ENCODE peak calls at places on chromosomes 12 and 14, in eight cellular contexts. Q is A549, J is lower leg skin, D is fibroblast of the aortic adventitia, L is foreskin keratinocyte, R is mesothelial cell of epicardium, U is endothelial cell, P is heart left ventricle. Z is an unnamed sample.

GRCh38 chr12:78038986-78039385 is 208.3 kb downstream of the NAV3 start:
- DNase-seq in U (no peak), Q (no peak), D (peak), P (no peak), J (no peak), L (no peak), R (no peak), Z (no peak)

GRCh38 chr14:22412936-22413411 is 176.1 kb downstream of the DAD1 start:
- DNase-seq in J (no peak), R (no peak), P (no peak), Q (no peak), L (no peak), D (no peak), U (no peak), Z (no peak)

GRCh38 chr14:91315844-91316267 is 71.4 kb upstream of the GPR68 start:
- DNase-seq in R (no peak), U (no peak), D (no peak), P (no peak), Q (no peak), J (no peak), L (no peak), Z (peak)

GRCh38 chr14:57820581-57820980 is 45.3 kb downstream of the SLC35F4 start:
- DNase-seq in D (no peak), R (no peak), L (no peak), U (no peak), P (no peak), J (no peak), Q (no peak), Z (no peak)

GRCh38 chr14:20093442-20093841 is 17.1 kb upstream of the OR4K17 start:
- DNase-seq in L (no peak), U (no peak), D (no peak), Q (no peak), R (no peak), P (no peak), J (no peak), Z (no peak)

GRCh38 chr14:74551903-74552371 is 58.4 kb downstream of the ISCA2 start:
- DNase-seq in Q (no peak), L (no peak), D (no peak), U (no peak), P (peak), R (no peak), J (no peak), Z (no peak)

GRCh38 chr12:129186952-129187351 is 333.7 kb downstream of the GLT1D1 start:
- DNase-seq in P (no peak), R (no peak), L (no peak), D (no peak), Q (peak), J (no peak), U (no peak), Z (no peak)

GRCh38 chr14:38120109-38120508 is 87.6 kb upstream of the SSTR1 start:
- DNase-seq in L (no peak), R (no peak), Q (no peak), P (no peak), D (no peak), J (no peak), U (no peak), Z (no peak)

GRCh38 chr14:65137648-65138317 is 35.5 kb upstream of the MAX start:
- DNase-seq in J (no peak), R (no peak), P (peak), Q (no peak), U (no peak), D (peak), L (peak), Z (no peak)

GRCh38 chr14:99531221-99532096 is 50.2 kb downstream of the CCNK start:
- DNase-seq in J (no peak), D (peak), Q (no peak), U (no peak), R (no peak), L (no peak), P (no peak), Z (no peak)

GRCh38 chr12:46218509-46219095 is 50.2 kb downstream of the SLC38A1 start:
- DNase-seq in R (no peak), Q (no peak), L (no peak), D (no peak), U (no peak), J (no peak), P (no peak), Z (peak)

GRCh38 chr14:71165121-71165574 is 257.9 kb downstream of the PCNX1 start:
- DNase-seq in D (peak), P (no peak), J (no peak), L (peak), U (no peak), Q (no peak), R (peak), Z (peak)

GRCh38 chr14:22415633-22415959 is 173.4 kb downstream of the DAD1 start:
- DNase-seq in Q (no peak), P (no peak), U (no peak), L (no peak), D (no peak), J (no peak), R (no peak), Z (no peak)

GRCh38 chr12:117733292-117733805 is 235.4 kb downstream of the KSR2 start:
- DNase-seq in D (no peak), U (no peak), P (no peak), Q (no peak), J (no peak), L (no peak), R (no peak), Z (no peak)

GRCh38 chr12:53696285-53696654 is 20.4 kb upstream of the ATP5MC2 start:
- DNase-seq in R (peak), L (peak), D (peak), J (peak), Q (peak), P (peak), U (peak), Z (peak)

GRCh38 chr14:100810861-100811461 is 15.0 kb upstream of the MEG3 start:
- DNase-seq in Q (no peak), J (no peak), P (no peak), U (no peak), L (no peak), D (no peak), R (no peak), Z (no peak)

GRCh38 chr12:2643736-2644135 is 151.0 kb upstream of the FKBP4 start:
- DNase-seq in J (no peak), R (no peak), Q (no peak), P (no peak), U (no peak), D (no peak), L (no peak), Z (peak)

GRCh38 chr14:90808759-90809529 is 7.3 kb downstream of the TTC7B start:
- DNase-seq in P (no peak), D (no peak), J (no peak), L (no peak), R (no peak), U (no peak), Q (no peak), Z (no peak)

GRCh38 chr14:23045419-23046357 is 3.7 kb downstream of the PSMB11 start:
- DNase-seq in L (no peak), J (no peak), U (no peak), P (no peak), D (peak), R (no peak), Q (no peak), Z (no peak)

GRCh38 chr14:55974046-55974582 is 144.1 kb upstream of the PELI2 start:
- DNase-seq in R (no peak), P (no peak), D (no peak), Q (no peak), L (no peak), J (no peak), U (no peak), Z (no peak)

GRCh38 chr14:51327376-51327775 is 87.3 kb downstream of the TMX1 start:
- DNase-seq in U (no peak), L (no peak), D (peak), J (no peak), P (no peak), Q (no peak), R (no peak), Z (no peak)

GRCh38 chr14:64841121-64841611 is 38.5 kb downstream of the SPTB start:
- DNase-seq in P (no peak), U (peak), R (no peak), D (peak), Q (peak), J (no peak), L (peak), Z (no peak)

GRCh38 chr14:26204362-26204953 is 393.4 kb downstream of the NOVA1 start:
- DNase-seq in J (no peak), R (no peak), Q (no peak), P (no peak), D (peak), L (no peak), U (peak), Z (no peak)

GRCh38 chr12:84822541-84822940 is 90.1 kb downstream of the SLC6A15 start:
- DNase-seq in P (no peak), L (no peak), U (no peak), D (no peak), R (no peak), Q (no peak), J (no peak), Z (no peak)

GRCh38 chr14:93961610-93962009 is 14.8 kb downstream of the ASB2 start:
- DNase-seq in R (no peak), J (no peak), P (no peak), U (no peak), D (no peak), L (no peak), Q (no peak), Z (no peak)

GRCh38 chr14:85590784-85591183 is 60.8 kb downstream of the FLRT2 start:
- DNase-seq in L (peak), R (no peak), J (no peak), P (no peak), D (peak), Q (no peak), U (no peak), Z (no peak)

GRCh38 chr12:15580431-15580830 is 208.8 kb downstream of the EPS8 start:
- DNase-seq in U (no peak), Q (no peak), P (no peak), D (no peak), R (no peak), L (no peak), J (no peak), Z (peak)

GRCh38 chr14:87901196-87901595 is 91.8 kb downstream of the GALC start:
- DNase-seq in R (no peak), P (no peak), L (no peak), U (no peak), D (peak), Q (no peak), J (no peak), Z (no peak)

GRCh38 chr12:104888456-104888855 is 69.6 kb downstream of the SLC41A2 start:
- DNase-seq in L (no peak), D (no peak), Q (no peak), P (no peak), J (no peak), R (no peak), U (no peak), Z (no peak)

GRCh38 chr14:89853976-89854693 is 100.4 kb downstream of the EFCAB11 start:
- DNase-seq in R (no peak), J (no peak), D (peak), L (no peak), P (no peak), Q (no peak), U (no peak), Z (no peak)

GRCh38 chr12:128606040-128606439 is 217.7 kb downstream of the SLC15A4 start:
- DNase-seq in R (no peak), U (no peak), J (no peak), Q (no peak), P (no peak), L (no peak), D (no peak), Z (no peak)

GRCh38 chr12:90333939-90334338 is 621.0 kb downstream of the CCER1 start:
- DNase-seq in D (peak), U (no peak), P (no peak), R (no peak), Q (peak), J (no peak), L (no peak), Z (no peak)

GRCh38 chr14:26174395-26174794 is 423.4 kb downstream of the NOVA1 start:
- DNase-seq in P (no peak), R (no peak), L (no peak), U (no peak), J (no peak), D (no peak), Q (no peak), Z (no peak)

GRCh38 chr14:96272777-96273471 is 16.9 kb downstream of the BDKRB1 start:
- DNase-seq in R (no peak), P (no peak), L (no peak), J (no peak), U (no peak), D (peak), Q (peak), Z (no peak)

GRCh38 chr12:3658327-3659163 is 94.4 kb downstream of the CRACR2A start:
- DNase-seq in J (no peak), L (no peak), D (peak), U (peak), R (no peak), Q (no peak), P (no peak), Z (peak)

GRCh38 chr12:3661028-3661427 is 91.9 kb downstream of the CRACR2A start:
- DNase-seq in D (no peak), L (no peak), J (no peak), R (no peak), U (no peak), Q (no peak), P (no peak), Z (no peak)

GRCh38 chr12:3656946-3657622 is 95.8 kb downstream of the CRACR2A start:
- DNase-seq in J (no peak), Q (no peak), U (no peak), P (no peak), L (no peak), D (no peak), R (no peak), Z (no peak)

GRCh38 chr12:3651585-3652424 is 101.1 kb downstream of the CRACR2A start:
- DNase-seq in Q (no peak), D (peak), U (no peak), J (no peak), L (no peak), R (no peak), P (no peak), Z (no peak)

GRCh38 chr12:3655331-3655900 is 97.5 kb downstream of the CRACR2A start:
- DNase-seq in Q (peak), P (no peak), R (no peak), J (no peak), L (no peak), D (peak), U (peak), Z (no peak)
- TF ChIP-seq CTCF in Q (peak), P (peak), R (no peak), J (no peak), L (peak), D (peak), U (no peak), Z (peak)

GRCh38 chr12:93235881-93236280 is 141.8 kb upstream of the NUDT4 start:
- DNase-seq in J (no peak), U (no peak), Q (no peak), D (no peak), P (no peak), L (no peak), R (no peak), Z (no peak)
- TF ChIP-seq CTCF in J (no peak), U (no peak), Q (no peak), D (no peak), P (no peak), L (no peak), R (no peak), Z (no peak)

GRCh38 chr12:47785887-47786661 is 13.0 kb downstream of the SLC48A1 start:
- DNase-seq in D (no peak), P (no peak), J (no peak), Q (no peak), L (no peak), R (no peak), U (no peak), Z (no peak)

GRCh38 chr12:47787596-47788319 is 14.7 kb downstream of the SLC48A1 start:
- DNase-seq in D (no peak), J (no peak), R (no peak), L (no peak), U (no peak), Q (no peak), P (no peak), Z (no peak)

GRCh38 chr12:47783821-47784819 is 11.1 kb downstream of the SLC48A1 start:
- DNase-seq in R (no peak), J (no peak), L (no peak), D (no peak), Q (no peak), P (no peak), U (no peak), Z (no peak)

GRCh38 chr12:47785036-47785886 is 12.2 kb downstream of the SLC48A1 start:
- DNase-seq in P (no peak), L (no peak), D (no peak), J (no peak), U (no peak), R (no peak), Q (no peak), Z (no peak)

DNA sequence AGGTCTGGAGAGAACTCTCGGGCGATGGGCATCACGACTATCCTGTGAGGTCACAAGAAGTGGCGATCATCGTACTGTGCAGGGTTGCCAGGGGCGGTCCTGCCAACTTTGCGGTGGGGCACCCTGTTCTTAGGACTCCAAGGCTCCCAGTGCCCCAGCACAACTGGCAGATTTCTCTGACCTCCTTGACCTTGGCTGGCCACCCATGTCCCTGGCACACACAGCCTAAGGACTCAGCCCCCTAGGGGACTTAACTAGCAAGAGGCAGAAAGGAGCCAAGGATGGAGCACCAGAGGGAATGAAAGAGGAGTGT is 13.6 kb downstream of the SLC48A1 start:
- DNase-seq in D (no peak), Q (no peak), U (no peak), L (no peak), J (no peak), P (no peak), R (no peak), Z (no peak)
- TF ChIP-seq CTCF in D (no peak), Q (no peak), U (no peak), L (no peak), J (no peak), P (no peak), R (no peak), Z (no peak)

DNA sequence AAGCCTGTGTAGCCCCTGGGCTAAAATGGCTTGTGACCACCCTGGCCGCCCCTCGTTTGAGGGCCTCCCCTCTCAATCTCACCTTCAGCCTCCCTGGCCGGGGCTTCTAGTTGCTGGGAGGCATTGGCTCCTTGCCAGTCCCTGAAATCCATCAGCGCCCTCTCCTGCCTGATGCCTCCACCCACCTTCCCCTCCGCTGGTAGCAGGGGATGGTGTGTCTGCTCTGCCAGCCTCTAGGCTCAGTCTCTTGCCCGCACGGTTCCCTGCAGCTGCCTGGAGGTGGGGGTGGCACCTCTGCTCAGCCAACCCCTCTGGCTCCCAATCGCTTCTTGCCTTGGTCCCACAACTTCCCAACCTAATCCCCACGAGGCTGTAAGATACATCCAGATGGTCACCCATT is 167.9 kb downstream of the PHETA1 start:
- DNase-seq in J (no peak), D (no peak), U (no peak), L (no peak), R (peak), P (no peak), Q (no peak), Z (no peak)
- TF ChIP-seq CTCF in J (no peak), D (no peak), U (no peak), L (no peak), R (no peak), P (no peak), Q (no peak), Z (no peak)

GRCh38 chr14:104680806-104681688 is 8.4 kb upstream of the INF2 start:
- DNase-seq in R (no peak), P (no peak), D (peak), U (no peak), L (no peak), J (peak), Q (peak), Z (peak)
- TF ChIP-seq CTCF in R (no peak), P (no peak), D (peak), U (no peak), L (peak), J (no peak), Q (peak), Z (no peak)

DNA sequence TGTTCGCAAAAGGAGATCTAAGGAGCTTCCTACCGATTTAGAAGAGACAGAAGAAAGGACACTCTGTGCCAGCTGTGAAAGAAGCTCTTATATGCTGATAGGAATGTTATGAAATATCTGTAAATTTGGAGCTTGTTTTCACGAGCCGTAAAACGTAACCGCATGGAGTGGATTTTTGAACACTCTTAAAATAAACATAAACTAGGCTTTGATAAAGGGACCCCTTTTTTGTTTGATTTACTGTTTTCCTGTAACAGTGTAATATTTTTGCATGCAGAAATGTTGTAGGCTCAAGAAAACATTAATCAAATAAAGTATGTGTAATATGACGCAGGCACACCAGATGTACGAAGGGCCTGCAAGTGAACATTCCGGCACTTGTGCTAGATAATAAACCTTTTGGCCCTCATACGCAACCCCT is 346.8 kb downstream of the ETNK1 start:
- DNase-seq in L (no peak), J (no peak), D (peak), P (no peak), R (no peak), Q (no peak), U (no peak), Z (no peak)
- TF ChIP-seq CTCF in L (no peak), J (no peak), D (no peak), P (no peak), R (no peak), Q (no peak), U (no peak), Z (no peak)

GRCh38 chr12:42588981-42589464 is 523 bp downstream of the PRICKLE1 start:
- DNase-seq in D (peak), U (peak), J (no peak), Q (peak), L (no peak), R (peak), P (peak), Z (peak)
- TF ChIP-seq CTCF in D (peak), U (peak), J (no peak), Q (peak), L (peak), R (no peak), P (peak), Z (no peak)

GRCh38 chr12:47397664-47398281 is 308.1 kb downstream of the RPAP3 start:
- DNase-seq in J (no peak), R (no peak), P (no peak), L (peak), D (peak), Q (peak), U (no peak), Z (no peak)
- TF ChIP-seq CTCF in J (no peak), R (no peak), P (peak), L (peak), D (peak), Q (peak), U (no peak), Z (peak)